ENCODE peak calls at places on chromosomes 16 and 17, in five cellular contexts. H, C, P, X and Y are unnamed samples.
A peak's percentile ranks its signal among the peaks of the same experiment; 100 is the strongest.

GRCh38 chr17:41863074-41863843 is 2.0 kb downstream of the KLHL11 start:
- DNase-seq in X (no peak), C (peak; percentile 25), H (no peak), P (no peak), Y (no peak)

GRCh38 chr16:252366-253337 is 18.0 kb downstream of the FAM234A start:
- DNase-seq in C (no peak), H (no peak), X (no peak), P (no peak), Y (no peak)

GRCh38 chr17:79542718-79543117 is 68.1 kb downstream of the RBFOX3 start:
- DNase-seq in P (no peak), C (no peak), H (no peak), X (no peak), Y (no peak)

GRCh38 chr16:22694887-22695382 is 119.0 kb upstream of the HS3ST2 start:
- DNase-seq in P (no peak), X (peak; percentile 99), C (no peak), H (no peak), Y (no peak)

GRCh38 chr16:85613609-85614337 is 651 bp downstream of the GSE1 start:
- DNase-seq in P (no peak), X (peak; percentile 79), H (peak; percentile 41), C (peak; percentile 80), Y (peak; percentile 61)

GRCh38 chr17:17782425-17783120 is 54.2 kb downstream of the SREBF1 start:
- DNase-seq in P (no peak), H (peak; percentile 16), C (peak; percentile 61), X (peak; percentile 32), Y (peak; percentile 52)

GRCh38 chr16:83835972-83836566 is 28.3 kb downstream of the HSBP1 start:
- DNase-seq in X (peak; percentile 77), H (peak; percentile 63), C (no peak), P (peak; percentile 51), Y (no peak)

GRCh38 chr16:54927125-54928015 is 3.3 kb upstream of the IRX5 start:
- DNase-seq in C (no peak), X (no peak), H (no peak), P (no peak), Y (peak; percentile 13)

GRCh38 chr17:59533694-59534093 is 31.7 kb upstream of the DHX40 start:
- DNase-seq in C (no peak), X (no peak), H (no peak), P (no peak), Y (no peak)

GRCh38 chr16:3099732-3100499 is 822 bp upstream of the ZSCAN10 start:
- DNase-seq in C (peak; percentile 99), P (peak; percentile 81), H (peak; percentile 82), X (peak; percentile 98), Y (peak; percentile 94)

GRCh38 chr16:81410643-81411235 is 33.9 kb upstream of the CMIP start:
- DNase-seq in X (no peak), C (peak; percentile 57), H (no peak), P (no peak), Y (peak; percentile 62)

GRCh38 chr16:27769561-27770222 is 219.7 kb downstream of the KATNIP start:
- DNase-seq in P (peak; percentile 80), X (peak; percentile 15), C (no peak), H (peak; percentile 7), Y (no peak)

GRCh38 chr17:63622571-63623390 is 564 bp downstream of the MAP3K3 start:
- DNase-seq in H (peak; percentile 58), X (peak; percentile 83), P (no peak), C (peak; percentile 72), Y (peak; percentile 55)

GRCh38 chr17:34099859-34100258 is 155.2 kb upstream of the CCL2 start:
- DNase-seq in X (no peak), H (no peak), P (no peak), C (peak; percentile 22), Y (no peak)

GRCh38 chr16:17063156-17063555 is 407.6 kb downstream of the XYLT1 start:
- DNase-seq in H (no peak), P (no peak), C (no peak), X (no peak), Y (no peak)

GRCh38 chr16:88624977-88625576 is 13.3 kb upstream of the IL17C start:
- DNase-seq in X (no peak), C (no peak), P (no peak), H (no peak), Y (no peak)

GRCh38 chr17:1294157-1294717 is 14.8 kb downstream of the TRARG1 start:
- DNase-seq in C (no peak), X (no peak), H (no peak), P (no peak), Y (peak; percentile 37)

GRCh38 chr17:36812762-36813161 is 124.5 kb upstream of the LHX1 start:
- DNase-seq in X (peak; percentile 9), H (no peak), P (no peak), C (peak; percentile 54), Y (no peak)

GRCh38 chr16:31265329-31266245 is 5.8 kb downstream of the ITGAM start:
- DNase-seq in X (peak; percentile 16), H (peak; percentile 46), C (peak; percentile 40), P (no peak), Y (no peak)

DNA sequence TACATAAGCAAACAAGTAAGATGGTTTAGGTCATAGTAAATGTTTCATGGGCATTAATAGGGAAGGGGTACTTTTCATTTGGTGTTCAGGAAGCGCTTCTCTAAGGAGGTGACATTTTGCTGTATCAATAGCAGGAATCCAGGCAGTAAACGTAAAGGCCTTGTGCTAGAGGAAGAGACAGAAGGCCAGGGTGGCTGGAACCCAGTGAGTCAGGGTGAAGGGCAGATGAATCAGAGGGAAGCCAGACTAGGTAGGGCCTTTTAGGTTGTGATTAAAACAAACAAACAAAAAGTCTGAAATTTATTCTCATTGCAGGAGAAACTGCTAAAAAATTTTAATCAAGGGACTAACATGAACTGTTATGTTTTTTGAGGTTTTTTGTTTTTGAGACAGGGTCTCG is 6.5 kb downstream of the BMERB1 start:
- DNase-seq in C (no peak), H (peak; percentile 80), X (peak; percentile 92), P (no peak), Y (no peak)
- H3K27ac ChIP-seq in C (no peak overlapping the region), H (peak overlapping the region; percentile 95), X (peak overlapping the region; percentile 98), P (peak overlapping the region; percentile 40), Y (no peak overlapping the region)

GRCh38 chr17:39752241-39752831 is 14.6 kb downstream of the GRB7 start:
- DNase-seq in P (no peak), C (peak; percentile 42), H (no peak), X (no peak), Y (no peak)

GRCh38 chr17:39753514-39754160 is 15.9 kb downstream of the GRB7 start:
- DNase-seq in P (no peak), X (peak; percentile 55), C (peak; percentile 69), H (peak; percentile 25), Y (peak; percentile 78)

GRCh38 chr17:39750131-39751015 is 12.6 kb downstream of the GRB7 start:
- DNase-seq in H (no peak), C (no peak), P (no peak), X (no peak), Y (no peak)

GRCh38 chr17:39751016-39751543 is 13.3 kb downstream of the GRB7 start:
- DNase-seq in C (no peak), P (no peak), H (no peak), X (no peak), Y (no peak)

GRCh38 chr17:39751637-39752036 is 13.9 kb downstream of the GRB7 start:
- DNase-seq in H (no peak), C (no peak), P (no peak), X (peak; percentile 28), Y (no peak)
- TF ChIP-seq EZH2phosphoT487 in H (no peak), C (no peak), P (no peak), X (no peak), Y (no peak)

GRCh38 chr17:73308017-73308823 is 3.6 kb downstream of the CDC42EP4 start:
- DNase-seq in H (peak; percentile 95), X (peak; percentile 80), C (no peak), P (peak; percentile 86), Y (no peak)

GRCh38 chr17:73304438-73304837 is 7.4 kb downstream of the CDC42EP4 start:
- DNase-seq in P (no peak), H (no peak), X (peak; percentile 46), C (no peak), Y (no peak)

GRCh38 chr17:73305845-73306836 is 5.7 kb downstream of the CDC42EP4 start:
- DNase-seq in H (no peak), C (no peak), X (peak; percentile 41), P (no peak), Y (no peak)

GRCh38 chr17:73304971-73305786 is 6.6 kb downstream of the CDC42EP4 start:
- DNase-seq in H (peak; percentile 84), C (peak; percentile 68), X (peak; percentile 97), P (peak; percentile 55), Y (no peak)

DNA sequence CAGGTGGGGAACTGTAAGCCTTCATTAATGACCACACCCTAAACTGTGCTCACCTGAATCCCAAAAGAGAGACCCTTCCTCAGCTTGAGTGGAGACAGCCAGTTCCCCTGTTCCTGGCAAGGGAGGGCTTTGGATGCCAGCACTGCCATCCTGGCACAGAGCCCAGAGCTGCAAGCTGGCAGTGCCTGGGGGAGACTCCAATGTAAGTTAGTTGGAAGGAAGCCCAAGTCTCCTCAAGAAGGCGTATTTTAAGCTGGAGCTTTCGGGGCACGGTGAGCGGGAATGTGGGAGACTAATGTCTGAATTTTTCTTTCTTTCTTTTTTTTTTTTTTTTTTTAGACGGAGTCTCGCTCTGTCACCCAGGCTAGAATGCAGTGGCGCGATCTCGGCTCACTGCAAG is 4.7 kb downstream of the CDC42EP4 start:
- DNase-seq in H (peak; percentile 58), P (no peak), X (no peak), C (no peak), Y (no peak)
- H3K27ac ChIP-seq in H (no peak overlapping the region), P (peak overlapping the region; percentile 70), X (no peak overlapping the region), C (no peak overlapping the region), Y (no peak overlapping the region)

GRCh38 chr16:28843766-28844165 is 2.4 kb downstream of the TUFM start:
- DNase-seq in C (no peak), H (no peak), P (no peak), X (no peak), Y (no peak)

GRCh38 chr16:28846933-28847273 is 755 bp upstream of the TUFM start:
- DNase-seq in H (no peak), P (no peak), C (no peak), X (peak; percentile 38), Y (no peak)

GRCh38 chr16:28846080-28846932 is at the start of gene TUFM:
- DNase-seq in H (peak; percentile 95), X (peak; percentile 99), C (peak; percentile 99), P (peak; percentile 97), Y (peak; percentile 99)

GRCh38 chr16:28844226-28844885 is 1.8 kb downstream of the TUFM start:
- DNase-seq in P (no peak), X (no peak), C (no peak), H (no peak), Y (no peak)

DNA sequence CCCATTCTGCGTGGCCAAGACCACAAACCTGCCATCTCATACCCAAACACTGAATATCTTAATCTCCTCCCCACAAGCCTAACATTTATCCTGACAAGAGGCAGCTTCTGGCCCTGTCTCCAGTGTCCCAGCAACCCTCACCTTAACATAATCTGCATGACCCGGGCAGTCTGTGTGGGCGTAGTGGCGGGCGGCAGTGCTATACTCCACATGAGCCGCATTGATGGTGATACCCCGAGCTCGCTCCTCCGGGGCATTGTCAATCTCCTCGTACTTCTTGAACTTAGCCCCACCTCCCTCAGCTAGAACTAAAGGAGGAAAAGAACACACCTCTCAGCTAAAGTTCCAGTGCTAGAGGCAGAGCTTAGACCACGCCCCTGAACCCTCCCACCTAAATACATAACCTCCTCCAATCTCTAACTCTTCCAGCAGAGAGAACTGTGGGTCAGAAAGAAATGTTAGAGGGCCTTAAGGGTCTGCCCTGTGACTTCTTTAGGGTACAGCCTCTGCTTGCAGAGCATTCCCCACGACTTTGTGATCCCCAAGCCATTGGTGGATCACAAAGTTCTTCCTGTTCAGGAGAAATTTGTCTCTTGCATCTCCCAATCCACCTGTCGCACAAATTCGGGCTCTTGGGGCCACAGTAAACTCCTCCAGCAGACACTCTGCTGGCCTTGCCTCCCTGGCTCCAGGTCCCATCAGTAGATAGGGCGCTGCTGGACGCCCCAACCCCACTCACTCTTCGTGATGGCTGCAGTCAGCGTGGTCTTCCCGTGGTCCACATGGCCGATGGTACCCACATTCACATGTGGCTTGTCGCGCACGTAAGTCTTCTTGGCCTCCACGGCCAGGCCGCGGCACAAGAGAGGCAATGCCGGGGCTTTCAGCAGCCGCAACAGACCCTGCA is 722 bp downstream of the TUFM start:
- DNase-seq in C (peak; percentile 61), X (peak; percentile 68), H (peak; percentile 62), P (peak; percentile 53), Y (peak; percentile 65)
- TF ChIP-seq EZH2phosphoT487 in C (no peak), X (no peak), H (no peak), P (no peak), Y (no peak)